ENCODE peak calls at places on chromosome 10, in four cellular contexts. One of them, this sample, is unnamed.

GRCh38 chr10:65931291-65932080 is 994.4 kb upstream of the LRRTM3 start:
- DNase-seq in WERI-Rb-1: no peak
- DNase-seq in CD8-positive, alpha-beta T cell: no peak
- DNase-seq in natural killer cell: no peak
- DNase-seq in this sample: no peak

GRCh38 chr10:92413519-92413918 is 122.6 kb downstream of the MARCHF5 start:
- DNase-seq in CD8-positive, alpha-beta T cell: no peak
- DNase-seq in natural killer cell: no peak
- DNase-seq in WERI-Rb-1: no peak
- DNase-seq in this sample: no peak

GRCh38 chr10:91774571-91774970 is 23.7 kb upstream of the TNKS2 start:
- DNase-seq in WERI-Rb-1: no peak
- DNase-seq in natural killer cell: no peak
- DNase-seq in CD8-positive, alpha-beta T cell: no peak
- DNase-seq in this sample: no peak

GRCh38 chr10:14839305-14839695 is 1.2 kb downstream of the HSPA14 start:
- DNase-seq in CD8-positive, alpha-beta T cell: no peak
- DNase-seq in natural killer cell: no peak
- DNase-seq in WERI-Rb-1: no peak
- DNase-seq in this sample: no peak

GRCh38 chr10:48520594-48520993 is 84.3 kb downstream of the ARHGAP22 start:
- DNase-seq in CD8-positive, alpha-beta T cell: no peak
- DNase-seq in WERI-Rb-1: no peak
- DNase-seq in natural killer cell: no peak
- DNase-seq in this sample: no peak

GRCh38 chr10:124146491-124146890 is 53.1 kb upstream of the CHST15 start:
- DNase-seq in CD8-positive, alpha-beta T cell: no peak
- DNase-seq in WERI-Rb-1: no peak
- DNase-seq in natural killer cell: no peak
- DNase-seq in this sample: no peak

GRCh38 chr10:69883680-69884375 is 82.1 kb downstream of the COL13A1 start:
- DNase-seq in CD8-positive, alpha-beta T cell: no peak
- DNase-seq in WERI-Rb-1: no peak
- DNase-seq in natural killer cell: no peak
- DNase-seq in this sample: no peak

GRCh38 chr10:35362701-35363350 is 26.5 kb downstream of the CCNY start:
- DNase-seq in WERI-Rb-1: no peak
- DNase-seq in natural killer cell: no peak
- DNase-seq in CD8-positive, alpha-beta T cell: no peak
- DNase-seq in this sample: no peak

GRCh38 chr10:44909910-44910309 is 1.2 kb upstream of the TMEM72 start:
- DNase-seq in natural killer cell: no peak
- DNase-seq in CD8-positive, alpha-beta T cell: no peak
- DNase-seq in WERI-Rb-1: no peak
- DNase-seq in this sample: no peak

GRCh38 chr10:50431791-50432190 is 180.5 kb upstream of the ASAH2 start:
- DNase-seq in natural killer cell: no peak
- DNase-seq in CD8-positive, alpha-beta T cell: no peak
- DNase-seq in WERI-Rb-1: no peak
- DNase-seq in this sample: no peak

GRCh38 chr10:13091816-13092215 is 8.1 kb upstream of the OPTN start:
- DNase-seq in natural killer cell: no peak
- DNase-seq in CD8-positive, alpha-beta T cell: no peak
- DNase-seq in WERI-Rb-1: no peak
- DNase-seq in this sample: no peak

GRCh38 chr10:123530166-123530870 is 135.8 kb upstream of the GPR26 start:
- DNase-seq in CD8-positive, alpha-beta T cell: no peak
- DNase-seq in natural killer cell: no peak
- DNase-seq in WERI-Rb-1: no peak
- DNase-seq in this sample: no peak

GRCh38 chr10:107013258-107014001 is 151.1 kb downstream of the SORCS1 start:
- DNase-seq in natural killer cell: no peak
- DNase-seq in WERI-Rb-1: no peak
- DNase-seq in CD8-positive, alpha-beta T cell: no peak
- DNase-seq in this sample: no peak

GRCh38 chr10:107011992-107012391 is 152.5 kb downstream of the SORCS1 start:
- DNase-seq in natural killer cell: no peak
- DNase-seq in CD8-positive, alpha-beta T cell: no peak
- DNase-seq in WERI-Rb-1: no peak
- DNase-seq in this sample: no peak

GRCh38 chr10:107011113-107011512 is 153.4 kb downstream of the SORCS1 start:
- DNase-seq in natural killer cell: no peak
- DNase-seq in WERI-Rb-1: no peak
- DNase-seq in CD8-positive, alpha-beta T cell: no peak
- DNase-seq in this sample: no peak
- TF ChIP-seq CTCF in natural killer cell: no peak
- TF ChIP-seq CTCF in WERI-Rb-1: no peak
- TF ChIP-seq CTCF in CD8-positive, alpha-beta T cell: no peak
- TF ChIP-seq CTCF in this sample: peak; percentile 25

DNA sequence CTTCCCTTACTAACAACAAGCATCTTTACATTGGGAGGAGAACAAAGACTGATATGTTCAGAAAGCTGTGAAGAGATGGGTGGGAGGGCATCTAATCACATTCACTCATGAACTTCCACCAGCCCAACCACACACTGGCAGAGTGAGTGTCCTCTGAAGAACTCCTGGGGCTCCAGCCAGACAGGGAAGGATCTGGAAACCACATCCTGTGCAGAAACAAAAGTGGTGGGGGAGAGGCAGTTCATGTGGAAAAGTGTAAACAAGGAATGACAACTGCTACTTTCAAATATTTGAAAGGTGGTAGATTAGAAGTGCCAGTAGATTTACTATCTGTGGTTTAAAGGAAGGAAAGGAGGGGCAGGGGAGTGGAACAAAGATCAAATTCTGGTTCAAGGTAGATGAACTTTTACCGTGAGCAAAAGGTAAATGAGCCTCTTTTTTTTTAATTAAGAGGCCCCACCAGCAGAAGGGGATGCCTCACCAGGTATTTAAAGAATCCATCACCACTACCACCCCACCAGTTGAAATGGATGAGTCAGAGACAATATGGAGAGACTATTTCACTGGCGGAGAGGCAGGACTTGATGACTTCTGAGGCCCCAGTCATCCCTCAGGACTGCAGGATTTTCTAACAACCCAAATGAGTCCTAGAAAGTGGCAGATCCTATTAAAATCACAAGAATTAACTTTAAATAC is 34.5 kb downstream of the GOT1 start:
- DNase-seq in CD8-positive, alpha-beta T cell: no peak
- DNase-seq in natural killer cell: no peak
- DNase-seq in WERI-Rb-1: no peak
- DNase-seq in this sample: no peak
- TF ChIP-seq CTCF in CD8-positive, alpha-beta T cell: no peak
- TF ChIP-seq CTCF in natural killer cell: no peak
- TF ChIP-seq CTCF in WERI-Rb-1: no peak
- TF ChIP-seq CTCF in this sample: no peak

GRCh38 chr10:63547628-63548356 is 26.6 kb downstream of the REEP3 start:
- DNase-seq in WERI-Rb-1: peak; percentile 45
- DNase-seq in CD8-positive, alpha-beta T cell: no peak
- DNase-seq in natural killer cell: no peak
- DNase-seq in this sample: no peak
- TF ChIP-seq CTCF in WERI-Rb-1: no peak
- TF ChIP-seq CTCF in CD8-positive, alpha-beta T cell: no peak
- TF ChIP-seq CTCF in natural killer cell: no peak
- TF ChIP-seq CTCF in this sample: no peak

GRCh38 chr10:72041491-72041890 is 46.9 kb downstream of the SPOCK2 start:
- DNase-seq in CD8-positive, alpha-beta T cell: no peak
- DNase-seq in WERI-Rb-1: no peak
- DNase-seq in natural killer cell: no peak
- DNase-seq in this sample: no peak

GRCh38 chr10:72043016-72043834 is 45.1 kb downstream of the SPOCK2 start:
- DNase-seq in CD8-positive, alpha-beta T cell: no peak
- DNase-seq in natural killer cell: no peak
- DNase-seq in WERI-Rb-1: no peak
- DNase-seq in this sample: no peak

GRCh38 chr10:72048450-72049124 is 39.8 kb downstream of the SPOCK2 start:
- DNase-seq in CD8-positive, alpha-beta T cell: peak; percentile 95
- DNase-seq in natural killer cell: peak; percentile 85
- DNase-seq in WERI-Rb-1: peak; percentile 94
- DNase-seq in this sample: peak; percentile 73

GRCh38 chr10:72045586-72045985 is 42.8 kb downstream of the SPOCK2 start:
- DNase-seq in natural killer cell: no peak
- DNase-seq in CD8-positive, alpha-beta T cell: no peak
- DNase-seq in WERI-Rb-1: no peak
- DNase-seq in this sample: no peak

DNA sequence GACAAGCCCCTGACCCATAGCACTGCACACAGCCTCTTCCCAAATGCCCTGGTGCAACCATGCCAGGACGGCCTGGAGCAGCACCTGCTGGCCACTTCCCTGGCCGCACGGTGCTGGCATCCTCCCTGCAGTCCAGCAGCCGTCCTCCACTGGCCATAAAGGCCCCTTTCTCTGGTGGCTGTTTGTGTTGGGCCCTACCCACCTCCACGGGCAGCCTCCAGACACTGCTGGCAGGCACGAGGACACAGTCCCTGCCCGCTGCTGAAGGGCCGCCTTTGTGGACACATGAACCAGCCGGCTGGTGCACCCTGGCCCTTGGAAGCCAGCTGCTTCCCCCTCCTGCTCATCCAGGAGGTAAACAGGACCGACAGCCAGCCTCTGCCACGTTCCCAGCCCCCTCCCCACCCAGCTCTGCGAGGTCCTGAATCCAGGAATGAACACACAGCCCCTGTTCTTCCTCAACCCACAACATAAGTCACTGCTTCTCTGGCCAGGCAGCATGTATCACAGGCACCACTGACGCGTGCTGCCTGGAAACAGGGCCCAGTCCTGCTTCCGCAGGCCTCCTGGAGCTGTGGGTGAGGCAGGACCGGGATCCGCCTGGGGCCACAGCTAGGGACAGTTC is 43.8 kb downstream of the SPOCK2 start:
- DNase-seq in CD8-positive, alpha-beta T cell: no peak
- DNase-seq in WERI-Rb-1: no peak
- DNase-seq in natural killer cell: no peak
- DNase-seq in this sample: no peak
- TF ChIP-seq CTCF in CD8-positive, alpha-beta T cell: no peak
- TF ChIP-seq CTCF in WERI-Rb-1: peak; percentile 57
- TF ChIP-seq CTCF in natural killer cell: no peak
- TF ChIP-seq CTCF in this sample: no peak

DNA sequence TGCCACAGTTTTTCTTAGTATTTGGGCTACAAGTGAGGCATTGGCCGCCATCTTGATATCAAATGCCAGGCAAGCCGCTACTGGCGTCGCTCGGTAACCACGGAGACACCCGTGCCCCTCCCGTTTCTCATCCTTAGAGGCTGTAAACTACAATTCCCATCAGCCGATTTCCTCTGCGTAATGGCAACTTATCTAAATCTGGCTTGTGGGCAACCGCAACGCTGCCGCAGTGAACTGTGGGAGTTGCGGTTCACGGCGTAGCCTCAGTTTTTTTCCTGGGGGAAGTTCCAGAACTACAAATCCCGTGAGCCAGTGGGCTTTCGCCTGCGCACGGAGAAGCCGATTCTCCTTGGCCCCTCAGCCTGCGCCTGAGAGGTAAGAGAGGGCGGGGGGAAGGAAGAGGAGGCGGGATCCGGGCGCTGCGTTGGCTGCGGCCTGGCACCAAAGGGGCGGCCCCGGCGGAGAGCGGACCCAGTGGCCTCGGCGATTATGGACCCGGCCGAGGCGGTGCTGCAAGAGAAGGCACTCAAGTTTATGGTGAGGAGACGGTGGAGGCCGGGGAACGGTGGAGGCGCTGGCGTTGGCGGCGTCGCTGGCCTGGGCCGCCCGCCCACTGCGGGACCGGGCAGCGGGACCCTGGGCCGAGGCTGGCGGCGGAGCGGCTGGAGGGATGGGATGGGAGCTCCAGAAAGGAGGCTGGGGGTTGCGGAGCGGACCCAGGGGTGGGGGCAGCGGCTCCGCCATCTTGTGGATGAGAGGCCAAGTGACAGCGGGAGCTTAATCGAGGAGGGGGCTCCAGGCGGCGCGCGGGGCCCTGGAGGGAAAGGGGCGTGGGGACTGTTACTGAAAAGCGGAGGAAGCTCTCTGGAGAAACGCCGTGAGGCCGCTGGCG is at the start of gene BTRC:
- DNase-seq in CD8-positive, alpha-beta T cell: peak; percentile 93
- DNase-seq in WERI-Rb-1: peak; percentile 98
- DNase-seq in natural killer cell: peak; percentile 94
- DNase-seq in this sample: peak; percentile 53
- TF ChIP-seq CTCF in CD8-positive, alpha-beta T cell: no peak
- TF ChIP-seq CTCF in WERI-Rb-1: peak; percentile 17
- TF ChIP-seq CTCF in natural killer cell: no peak
- TF ChIP-seq CTCF in this sample: no peak

DNA sequence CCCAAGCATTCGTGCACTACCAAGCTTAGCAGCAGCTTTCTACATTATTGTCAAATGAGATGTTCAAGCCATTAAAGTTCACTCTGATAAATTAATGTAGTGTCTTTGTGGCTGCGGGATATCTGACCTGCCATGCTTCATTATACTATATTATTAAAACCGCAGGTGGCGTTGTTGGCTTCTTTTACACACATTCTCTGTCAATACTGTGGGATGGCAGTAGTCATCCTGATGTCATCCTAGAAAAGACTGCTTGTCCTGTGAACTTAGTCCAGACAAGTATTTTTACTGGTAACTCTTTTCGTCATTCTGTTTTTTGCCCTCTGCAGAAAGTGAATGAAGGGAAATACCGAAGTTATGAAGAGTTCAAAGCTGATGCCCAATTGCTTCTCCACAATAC is 103.9 kb downstream of the ZMYND11 start:
- DNase-seq in natural killer cell: no peak
- DNase-seq in CD8-positive, alpha-beta T cell: no peak
- DNase-seq in WERI-Rb-1: no peak
- DNase-seq in this sample: no peak
- TF ChIP-seq CTCF in natural killer cell: no peak
- TF ChIP-seq CTCF in CD8-positive, alpha-beta T cell: no peak
- TF ChIP-seq CTCF in WERI-Rb-1: no peak
- TF ChIP-seq CTCF in this sample: no peak

GRCh38 chr10:99732033-99732912 is at the start of the genes COX15 and CUTC:
- DNase-seq in CD8-positive, alpha-beta T cell: peak; percentile 94
- DNase-seq in natural killer cell: peak; percentile 93
- DNase-seq in WERI-Rb-1: peak; percentile 97
- DNase-seq in this sample: peak; percentile 71
- TF ChIP-seq CTCF in CD8-positive, alpha-beta T cell: peak; percentile 55
- TF ChIP-seq CTCF in natural killer cell: peak; percentile 31
- TF ChIP-seq CTCF in WERI-Rb-1: peak; percentile 52
- TF ChIP-seq CTCF in this sample: no peak

GRCh38 chr10:79438699-79439085 is 6.7 kb downstream of the ZCCHC24 start:
- DNase-seq in WERI-Rb-1: no peak
- DNase-seq in natural killer cell: no peak
- DNase-seq in CD8-positive, alpha-beta T cell: no peak
- DNase-seq in this sample: no peak
- TF ChIP-seq CTCF in WERI-Rb-1: no peak
- TF ChIP-seq CTCF in natural killer cell: no peak
- TF ChIP-seq CTCF in CD8-positive, alpha-beta T cell: no peak
- TF ChIP-seq CTCF in this sample: no peak

DNA sequence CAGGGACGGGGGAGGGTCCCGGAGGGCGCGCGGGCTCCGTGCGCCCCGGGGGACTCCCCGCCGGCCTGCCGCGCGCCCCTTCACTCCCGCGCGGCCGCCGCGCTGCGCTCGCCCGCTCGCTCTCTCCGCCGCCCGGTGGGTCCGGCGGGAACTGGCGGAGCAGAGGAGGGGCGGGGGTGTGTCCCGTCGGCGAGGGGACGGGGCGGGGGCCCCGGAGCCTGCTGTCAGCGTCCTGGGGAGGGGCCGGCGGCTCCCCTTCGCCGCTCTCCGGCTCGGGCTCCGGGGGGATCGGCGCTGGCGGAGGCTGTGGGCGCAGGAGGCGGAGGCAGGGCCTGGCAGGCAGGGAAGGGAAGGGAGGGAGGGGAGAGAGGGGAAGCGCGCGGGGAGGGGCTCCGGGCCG is at the start of gene SH3PXD2A:
- DNase-seq in WERI-Rb-1: peak; percentile 59
- DNase-seq in CD8-positive, alpha-beta T cell: no peak
- DNase-seq in natural killer cell: no peak
- DNase-seq in this sample: peak; percentile 48
- TF ChIP-seq CTCF in WERI-Rb-1: no peak
- TF ChIP-seq CTCF in CD8-positive, alpha-beta T cell: no peak
- TF ChIP-seq CTCF in natural killer cell: no peak
- TF ChIP-seq CTCF in this sample: no peak

This sample was measured in D721Med.